ENCODE peak calls at places on chromosomes 12 and 14, in four cellular contexts. One of them, this sample, is unnamed.
A peak's percentile ranks its signal among the peaks of the same experiment; 100 is the strongest.

GRCh38 chr14:104157303-104157928 is 19.0 kb downstream of the KIF26A start:
- DNase-seq in HepG2: peak; percentile 5
- DNase-seq in H1: no peak
- DNase-seq in GM12878: no peak
- DNase-seq in this sample: no peak

GRCh38 chr14:61089126-61089750 is 108.2 kb downstream of the SLC38A6 start:
- DNase-seq in HepG2: no peak
- DNase-seq in H1: no peak
- DNase-seq in GM12878: no peak
- DNase-seq in this sample: no peak

GRCh38 chr14:95832012-95832411 is 44.6 kb upstream of the TUNAR start:
- DNase-seq in HepG2: no peak
- DNase-seq in H1: no peak
- DNase-seq in GM12878: no peak
- DNase-seq in this sample: no peak

GRCh38 chr14:101114726-101115481 is 211.4 kb upstream of the RTL1 start:
- DNase-seq in HepG2: no peak
- DNase-seq in H1: no peak
- DNase-seq in GM12878: no peak
- DNase-seq in this sample: no peak

GRCh38 chr12:69639400-69640016 is 28.8 kb upstream of the LRRC10 start:
- DNase-seq in HepG2: peak; percentile 52
- DNase-seq in H1: peak; percentile 36
- DNase-seq in GM12878: peak; percentile 15
- DNase-seq in this sample: peak; percentile 64

GRCh38 chr14:60506010-60506409 is 2.9 kb upstream of the SIX6 start:
- DNase-seq in HepG2: no peak
- DNase-seq in H1: no peak
- DNase-seq in GM12878: no peak
- DNase-seq in this sample: no peak

GRCh38 chr14:81170104-81170828 is 50.5 kb downstream of the GTF2A1 start:
- DNase-seq in HepG2: peak; percentile 84
- DNase-seq in H1: peak; percentile 43
- DNase-seq in GM12878: peak; percentile 61
- DNase-seq in this sample: peak; percentile 47

GRCh38 chr12:95446511-95446910 is 27.4 kb upstream of the METAP2 start:
- DNase-seq in HepG2: peak; percentile 25
- DNase-seq in H1: peak; percentile 5
- DNase-seq in GM12878: no peak
- DNase-seq in this sample: no peak

GRCh38 chr12:57005980-57006808 is at the start of gene ZBTB39:
- DNase-seq in HepG2: peak; percentile 20
- DNase-seq in H1: no peak
- DNase-seq in GM12878: no peak
- DNase-seq in this sample: peak; percentile 51

GRCh38 chr14:73696466-73697390 is 17.5 kb downstream of the PNMA1 start:
- DNase-seq in HepG2: peak; percentile 10
- DNase-seq in H1: no peak
- DNase-seq in GM12878: peak; percentile 88
- DNase-seq in this sample: no peak

GRCh38 chr14:35985504-35986218 is 159.5 kb downstream of the BRMS1L start:
- DNase-seq in HepG2: no peak
- DNase-seq in H1: no peak
- DNase-seq in GM12878: peak; percentile 41
- DNase-seq in this sample: no peak

GRCh38 chr12:41254546-41254945 is 66.4 kb downstream of the PDZRN4 start:
- DNase-seq in HepG2: no peak
- DNase-seq in H1: no peak
- DNase-seq in GM12878: no peak
- DNase-seq in this sample: no peak

GRCh38 chr14:100864960-100865681 is 38.4 kb downstream of the RTL1 start:
- DNase-seq in HepG2: no peak
- DNase-seq in H1: no peak
- DNase-seq in GM12878: no peak
- DNase-seq in this sample: no peak

GRCh38 chr12:98948566-98948965 is 303.5 kb downstream of the APAF1 start:
- DNase-seq in HepG2: no peak
- DNase-seq in H1: no peak
- DNase-seq in GM12878: no peak
- DNase-seq in this sample: no peak

GRCh38 chr12:126191037-126191891 is 1126.0 kb downstream of the AACS start:
- DNase-seq in HepG2: no peak
- DNase-seq in H1: peak; percentile 23
- DNase-seq in GM12878: no peak
- DNase-seq in this sample: peak; percentile 43

GRCh38 chr14:98959958-98960616 is 311.9 kb downstream of the BCL11B start:
- DNase-seq in HepG2: no peak
- DNase-seq in H1: no peak
- DNase-seq in GM12878: no peak
- DNase-seq in this sample: no peak

GRCh38 chr12:53706080-53706479 is 21.2 kb downstream of the CALCOCO1 start:
- DNase-seq in HepG2: no peak
- DNase-seq in H1: no peak
- DNase-seq in GM12878: no peak
- DNase-seq in this sample: no peak

GRCh38 chr14:101216725-101217463 is 313.4 kb upstream of the RTL1 start:
- DNase-seq in HepG2: peak; percentile 63
- DNase-seq in H1: no peak
- DNase-seq in GM12878: no peak
- DNase-seq in this sample: no peak

GRCh38 chr14:94176808-94177207 is 2.7 kb downstream of the PPP4R4 start:
- DNase-seq in HepG2: no peak
- DNase-seq in H1: no peak
- DNase-seq in GM12878: no peak
- DNase-seq in this sample: no peak

GRCh38 chr12:113186033-113186365 is 478 bp downstream of the RITA1 start:
- DNase-seq in HepG2: peak; percentile 31
- DNase-seq in H1: no peak
- DNase-seq in GM12878: no peak
- DNase-seq in this sample: no peak

GRCh38 chr14:104219731-104220224 is 81.4 kb downstream of the KIF26A start:
- DNase-seq in HepG2: no peak
- DNase-seq in H1: no peak
- DNase-seq in GM12878: no peak
- DNase-seq in this sample: no peak

GRCh38 chr14:100709252-100709955 is 17.3 kb upstream of the DLK1 start:
- DNase-seq in HepG2: no peak
- DNase-seq in H1: no peak
- DNase-seq in GM12878: no peak
- DNase-seq in this sample: no peak

GRCh38 chr12:10197879-10198278 is 14.8 kb upstream of the GABARAPL1 start:
- DNase-seq in HepG2: no peak
- DNase-seq in H1: no peak
- DNase-seq in GM12878: no peak
- DNase-seq in this sample: no peak

GRCh38 chr12:38889297-38889815 is 16.0 kb downstream of the CPNE8 start:
- DNase-seq in HepG2: no peak
- DNase-seq in H1: no peak
- DNase-seq in GM12878: no peak
- DNase-seq in this sample: no peak

GRCh38 chr12:69838086-69838440 is 13.0 kb downstream of the MYRFL start:
- DNase-seq in HepG2: no peak
- DNase-seq in H1: no peak
- DNase-seq in GM12878: no peak
- DNase-seq in this sample: no peak

GRCh38 chr12:44217146-44217883 is 381.4 kb downstream of the TMEM117 start:
- DNase-seq in HepG2: no peak
- DNase-seq in H1: no peak
- DNase-seq in GM12878: no peak
- DNase-seq in this sample: no peak

GRCh38 chr14:71103662-71104484 is 196.6 kb downstream of the PCNX1 start:
- DNase-seq in HepG2: peak; percentile 50
- DNase-seq in H1: no peak
- DNase-seq in GM12878: peak; percentile 13
- DNase-seq in this sample: peak; percentile 11

GRCh38 chr14:67729072-67729561 is 27.4 kb downstream of the RDH12 start:
- DNase-seq in HepG2: peak; percentile 28
- DNase-seq in H1: peak; percentile 51
- DNase-seq in GM12878: no peak
- DNase-seq in this sample: no peak

DNA sequence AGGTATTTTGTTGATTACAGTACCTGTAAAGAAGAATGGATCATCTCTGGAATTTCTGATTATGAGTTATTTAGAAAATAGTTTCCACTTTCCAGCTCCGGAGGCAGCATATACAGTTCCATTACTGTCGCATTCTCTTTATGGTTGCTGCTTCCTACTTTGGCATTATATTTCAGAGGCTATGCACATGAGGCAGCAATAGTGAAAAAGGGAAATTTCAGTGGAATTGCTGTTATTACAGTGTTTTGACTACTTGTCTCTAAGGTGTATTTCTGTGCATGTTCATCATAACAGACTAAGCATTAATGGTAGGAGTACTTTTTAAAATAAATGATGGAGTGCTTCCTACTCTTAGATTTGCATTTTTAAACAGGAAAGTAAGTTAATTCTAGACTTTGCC is 10.2 kb downstream of the GNG2 start:
- DNase-seq in HepG2: no peak
- DNase-seq in H1: no peak
- DNase-seq in GM12878: no peak
- DNase-seq in this sample: no peak
- H3K4me3 ChIP-seq in HepG2: no peak overlapping the region
- H3K4me3 ChIP-seq in H1: no peak overlapping the region
- H3K4me3 ChIP-seq in GM12878: peak overlapping the region; percentile 41
- H3K4me3 ChIP-seq in this sample: no peak overlapping the region

DNA sequence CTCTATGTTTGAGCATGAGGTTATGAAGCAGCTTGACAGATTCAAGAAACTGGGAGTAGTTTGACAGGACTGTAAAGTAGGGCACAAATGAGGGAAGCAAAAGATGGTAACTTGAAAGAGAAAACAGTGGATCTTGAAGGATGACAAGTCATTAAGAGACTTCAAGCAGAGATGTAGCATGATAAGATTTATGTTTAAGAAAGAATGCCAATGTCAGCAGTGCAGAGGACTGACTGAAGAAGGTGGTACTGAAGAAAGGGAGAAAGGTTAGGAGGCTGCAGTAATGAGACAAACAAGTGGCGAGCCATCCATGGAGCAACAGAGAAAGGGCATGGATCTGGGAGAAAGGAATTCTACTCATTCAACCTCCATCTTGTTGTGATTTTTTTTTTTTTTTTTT is 120.2 kb upstream of the RAP1B start:
- DNase-seq in HepG2: no peak
- DNase-seq in H1: no peak
- DNase-seq in GM12878: no peak
- DNase-seq in this sample: no peak
- TF ChIP-seq ZNF274 in HepG2: no peak
- TF ChIP-seq ZNF274 in H1: no peak
- TF ChIP-seq ZNF274 in GM12878: no peak
- TF ChIP-seq ZNF274 in this sample: no peak

GRCh38 chr12:130281157-130281799 is 56.4 kb upstream of the PIWIL1 start:
- DNase-seq in HepG2: no peak
- DNase-seq in H1: peak; percentile 29
- DNase-seq in GM12878: no peak
- DNase-seq in this sample: peak; percentile 51
- TF ChIP-seq SUZ12 in HepG2: no peak
- TF ChIP-seq SUZ12 in H1: no peak
- TF ChIP-seq SUZ12 in GM12878: no peak
- TF ChIP-seq SUZ12 in this sample: no peak

GRCh38 chr12:27060740-27061139 is 21.6 kb downstream of the C12orf71 start:
- DNase-seq in HepG2: no peak
- DNase-seq in H1: no peak
- DNase-seq in GM12878: no peak
- DNase-seq in this sample: no peak

GRCh38 chr12:27055966-27056365 is 26.4 kb downstream of the C12orf71 start:
- DNase-seq in HepG2: no peak
- DNase-seq in H1: no peak
- DNase-seq in GM12878: no peak
- DNase-seq in this sample: no peak

GRCh38 chr12:27061317-27061716 is 21.1 kb downstream of the C12orf71 start:
- DNase-seq in HepG2: no peak
- DNase-seq in H1: no peak
- DNase-seq in GM12878: no peak
- DNase-seq in this sample: no peak

GRCh38 chr12:27052742-27053141 is 29.6 kb downstream of the C12orf71 start:
- DNase-seq in HepG2: no peak
- DNase-seq in H1: no peak
- DNase-seq in GM12878: no peak
- DNase-seq in this sample: no peak

DNA sequence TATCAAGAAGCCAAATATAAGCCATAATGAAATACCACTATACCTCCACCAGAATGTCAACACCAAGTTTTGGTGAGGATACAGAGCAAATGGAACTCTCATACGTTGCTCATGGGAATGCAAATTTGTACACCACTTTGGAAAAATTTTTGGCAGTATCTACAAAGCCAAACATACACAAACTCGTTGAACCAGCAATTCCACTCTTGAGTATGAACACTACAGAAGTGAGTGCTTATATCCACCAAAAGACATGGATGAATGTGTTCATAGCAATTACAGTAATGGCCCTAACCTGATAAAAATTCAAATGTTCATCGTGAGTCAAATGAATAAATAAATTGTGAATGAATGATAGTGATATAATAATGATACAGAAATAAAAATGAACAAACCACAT is 24.8 kb downstream of the C12orf71 start:
- DNase-seq in HepG2: no peak
- DNase-seq in H1: no peak
- DNase-seq in GM12878: no peak
- DNase-seq in this sample: no peak
- H3K4me3 ChIP-seq in HepG2: no peak overlapping the region
- H3K4me3 ChIP-seq in H1: no peak overlapping the region
- H3K4me3 ChIP-seq in GM12878: no peak overlapping the region
- H3K4me3 ChIP-seq in this sample: no peak overlapping the region

GRCh38 chr12:15477761-15478160 is 155.5 kb downstream of the PTPRO start:
- DNase-seq in HepG2: no peak
- DNase-seq in H1: no peak
- DNase-seq in GM12878: no peak
- DNase-seq in this sample: no peak
- TF ChIP-seq ZNF274 in HepG2: no peak
- TF ChIP-seq ZNF274 in H1: no peak
- TF ChIP-seq ZNF274 in GM12878: no peak
- TF ChIP-seq ZNF274 in this sample: no peak

DNA sequence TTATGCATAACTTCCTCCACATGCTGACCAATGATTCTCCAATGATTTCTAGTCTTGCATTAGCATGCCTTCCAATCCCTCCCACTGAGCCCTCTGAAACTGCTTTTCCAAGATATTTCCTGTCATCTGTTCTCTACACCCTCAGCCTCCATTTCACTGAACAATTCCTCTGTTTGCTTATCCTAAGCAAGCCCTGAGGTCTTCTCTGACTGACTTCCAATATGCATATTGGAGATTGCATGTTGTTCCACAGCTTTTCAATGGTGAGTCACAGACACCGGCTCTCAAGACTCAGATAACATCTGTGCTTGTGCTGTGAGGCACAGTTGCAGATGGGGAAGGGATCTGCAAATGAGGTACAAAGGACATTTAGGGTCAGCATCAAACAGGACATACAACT is 141.0 kb downstream of the SLC16A7 start:
- DNase-seq in HepG2: no peak
- DNase-seq in H1: no peak
- DNase-seq in GM12878: no peak
- DNase-seq in this sample: peak; percentile 16
- TF ChIP-seq SUZ12 in HepG2: no peak
- TF ChIP-seq SUZ12 in H1: no peak
- TF ChIP-seq SUZ12 in GM12878: no peak
- TF ChIP-seq SUZ12 in this sample: no peak